ENCODE peak calls at places on chromosomes 3 and 15, in seven cellular contexts. One of them, this sample, is unnamed.

GRCh38 chr3:194732617-194733016 is 46.9 kb downstream of the FAM43A start:
- DNase-seq in adipocyte: no peak
- DNase-seq in effector memory CD4-positive, alpha-beta T cell: no peak
- DNase-seq in neural progenitor cell: no peak
- DNase-seq in NT2/D1: no peak
- DNase-seq in thoracic aorta: no peak
- DNase-seq in upper lobe of right lung: no peak
- DNase-seq in this sample: no peak

GRCh38 chr3:48268381-48268935 is 27.6 kb downstream of the ZNF589 start:
- DNase-seq in adipocyte: no peak
- DNase-seq in effector memory CD4-positive, alpha-beta T cell: peak; percentile 54
- DNase-seq in neural progenitor cell: no peak
- DNase-seq in NT2/D1: no peak
- DNase-seq in thoracic aorta: no peak
- DNase-seq in upper lobe of right lung: no peak
- DNase-seq in this sample: peak; percentile 89

GRCh38 chr3:9727041-9727595 is 4.4 kb upstream of the BRPF1 start:
- DNase-seq in adipocyte: no peak
- DNase-seq in effector memory CD4-positive, alpha-beta T cell: peak; percentile 44
- DNase-seq in neural progenitor cell: peak; percentile 69
- DNase-seq in NT2/D1: peak; percentile 50
- DNase-seq in thoracic aorta: no peak
- DNase-seq in upper lobe of right lung: no peak
- DNase-seq in this sample: no peak

GRCh38 chr15:63368503-63368902 is 13.1 kb downstream of the CA12 start:
- DNase-seq in adipocyte: no peak
- DNase-seq in effector memory CD4-positive, alpha-beta T cell: no peak
- DNase-seq in neural progenitor cell: no peak
- DNase-seq in NT2/D1: no peak
- DNase-seq in thoracic aorta: no peak
- DNase-seq in upper lobe of right lung: no peak
- DNase-seq in this sample: no peak

GRCh38 chr15:92078270-92078669 is 224.8 kb downstream of the SLCO3A1 start:
- DNase-seq in adipocyte: no peak
- DNase-seq in effector memory CD4-positive, alpha-beta T cell: no peak
- DNase-seq in neural progenitor cell: no peak
- DNase-seq in NT2/D1: no peak
- DNase-seq in thoracic aorta: no peak
- DNase-seq in upper lobe of right lung: no peak
- DNase-seq in this sample: no peak

GRCh38 chr3:55484741-55485207 is 2.3 kb downstream of the WNT5A start:
- DNase-seq in adipocyte: no peak
- DNase-seq in effector memory CD4-positive, alpha-beta T cell: no peak
- DNase-seq in neural progenitor cell: no peak
- DNase-seq in NT2/D1: no peak
- DNase-seq in thoracic aorta: no peak
- DNase-seq in upper lobe of right lung: no peak
- DNase-seq in this sample: no peak

GRCh38 chr3:65604863-65605526 is 433.7 kb downstream of the MAGI1 start:
- DNase-seq in adipocyte: peak; percentile 32
- DNase-seq in effector memory CD4-positive, alpha-beta T cell: no peak
- DNase-seq in neural progenitor cell: no peak
- DNase-seq in NT2/D1: no peak
- DNase-seq in thoracic aorta: no peak
- DNase-seq in upper lobe of right lung: no peak
- DNase-seq in this sample: no peak

GRCh38 chr3:109903100-109903499 is 565.8 kb upstream of the DPPA4 start:
- DNase-seq in adipocyte: no peak
- DNase-seq in effector memory CD4-positive, alpha-beta T cell: no peak
- DNase-seq in neural progenitor cell: no peak
- DNase-seq in NT2/D1: no peak
- DNase-seq in thoracic aorta: no peak
- DNase-seq in upper lobe of right lung: no peak
- DNase-seq in this sample: no peak

GRCh38 chr3:1082024-1082633 is 10.7 kb upstream of the CNTN6 start:
- DNase-seq in adipocyte: peak; percentile 3
- DNase-seq in effector memory CD4-positive, alpha-beta T cell: no peak
- DNase-seq in neural progenitor cell: peak; percentile 77
- DNase-seq in NT2/D1: peak; percentile 42
- DNase-seq in thoracic aorta: no peak
- DNase-seq in upper lobe of right lung: no peak
- DNase-seq in this sample: no peak

GRCh38 chr3:170429050-170429449 is 10.4 kb downstream of the CLDN11 start:
- DNase-seq in adipocyte: peak; percentile 56
- DNase-seq in effector memory CD4-positive, alpha-beta T cell: no peak
- DNase-seq in neural progenitor cell: peak; percentile 22
- DNase-seq in NT2/D1: no peak
- DNase-seq in thoracic aorta: no peak
- DNase-seq in upper lobe of right lung: no peak
- DNase-seq in this sample: no peak

GRCh38 chr15:32030795-32031194 is 480 bp downstream of the CHRNA7 start:
- DNase-seq in adipocyte: peak; percentile 2
- DNase-seq in effector memory CD4-positive, alpha-beta T cell: no peak
- DNase-seq in neural progenitor cell: peak; percentile 48
- DNase-seq in NT2/D1: no peak
- DNase-seq in thoracic aorta: no peak
- DNase-seq in upper lobe of right lung: peak; percentile 61
- DNase-seq in this sample: no peak

GRCh38 chr3:5572168-5572567 is 384.7 kb downstream of the EDEM1 start:
- DNase-seq in adipocyte: no peak
- DNase-seq in effector memory CD4-positive, alpha-beta T cell: no peak
- DNase-seq in neural progenitor cell: no peak
- DNase-seq in NT2/D1: no peak
- DNase-seq in thoracic aorta: no peak
- DNase-seq in upper lobe of right lung: no peak
- DNase-seq in this sample: no peak

GRCh38 chr3:11690863-11691833 is 47.4 kb upstream of the VGLL4 start:
- DNase-seq in adipocyte: peak; percentile 38
- DNase-seq in effector memory CD4-positive, alpha-beta T cell: no peak
- DNase-seq in neural progenitor cell: peak; percentile 7
- DNase-seq in NT2/D1: peak; percentile 16
- DNase-seq in thoracic aorta: no peak
- DNase-seq in upper lobe of right lung: no peak
- DNase-seq in this sample: no peak

GRCh38 chr15:89672221-89673161 is 6.7 kb downstream of the PLIN1 start:
- DNase-seq in adipocyte: peak; percentile 67
- DNase-seq in effector memory CD4-positive, alpha-beta T cell: no peak
- DNase-seq in neural progenitor cell: no peak
- DNase-seq in NT2/D1: no peak
- DNase-seq in thoracic aorta: no peak
- DNase-seq in upper lobe of right lung: no peak
- DNase-seq in this sample: no peak

GRCh38 chr15:24943361-24943760 is 11.4 kb upstream of the SNRPN start:
- DNase-seq in adipocyte: no peak
- DNase-seq in effector memory CD4-positive, alpha-beta T cell: no peak
- DNase-seq in neural progenitor cell: no peak
- DNase-seq in NT2/D1: no peak
- DNase-seq in thoracic aorta: no peak
- DNase-seq in upper lobe of right lung: no peak
- DNase-seq in this sample: no peak

GRCh38 chr3:132629928-132630327 is 29.7 kb downstream of the ACAD11 start:
- DNase-seq in adipocyte: peak; percentile 22
- DNase-seq in effector memory CD4-positive, alpha-beta T cell: no peak
- DNase-seq in neural progenitor cell: no peak
- DNase-seq in NT2/D1: no peak
- DNase-seq in thoracic aorta: no peak
- DNase-seq in upper lobe of right lung: no peak
- DNase-seq in this sample: no peak

GRCh38 chr15:41656188-41656587 is 4.0 kb upstream of the MGA start:
- DNase-seq in adipocyte: no peak
- DNase-seq in effector memory CD4-positive, alpha-beta T cell: no peak
- DNase-seq in neural progenitor cell: no peak
- DNase-seq in NT2/D1: no peak
- DNase-seq in thoracic aorta: no peak
- DNase-seq in upper lobe of right lung: no peak
- DNase-seq in this sample: no peak

GRCh38 chr3:139762307-139762706 is 84.5 kb upstream of the NMNAT3 start:
- DNase-seq in adipocyte: no peak
- DNase-seq in effector memory CD4-positive, alpha-beta T cell: no peak
- DNase-seq in neural progenitor cell: peak; percentile 6
- DNase-seq in NT2/D1: no peak
- DNase-seq in thoracic aorta: no peak
- DNase-seq in upper lobe of right lung: no peak
- DNase-seq in this sample: no peak

GRCh38 chr3:17194116-17194515 is 309.4 kb downstream of the PLCL2 start:
- DNase-seq in adipocyte: no peak
- DNase-seq in effector memory CD4-positive, alpha-beta T cell: no peak
- DNase-seq in neural progenitor cell: no peak
- DNase-seq in NT2/D1: no peak
- DNase-seq in thoracic aorta: no peak
- DNase-seq in upper lobe of right lung: no peak
- DNase-seq in this sample: no peak

GRCh38 chr3:46090161-46090591 is 62.9 kb upstream of the XCR1 start:
- DNase-seq in adipocyte: no peak
- DNase-seq in effector memory CD4-positive, alpha-beta T cell: no peak
- DNase-seq in neural progenitor cell: no peak
- DNase-seq in NT2/D1: no peak
- DNase-seq in thoracic aorta: no peak
- DNase-seq in upper lobe of right lung: no peak
- DNase-seq in this sample: no peak

GRCh38 chr3:35688826-35689225 is 49.5 kb downstream of the ARPP21 start:
- DNase-seq in adipocyte: no peak
- DNase-seq in effector memory CD4-positive, alpha-beta T cell: no peak
- DNase-seq in neural progenitor cell: no peak
- DNase-seq in NT2/D1: no peak
- DNase-seq in thoracic aorta: no peak
- DNase-seq in upper lobe of right lung: no peak
- DNase-seq in this sample: no peak

DNA sequence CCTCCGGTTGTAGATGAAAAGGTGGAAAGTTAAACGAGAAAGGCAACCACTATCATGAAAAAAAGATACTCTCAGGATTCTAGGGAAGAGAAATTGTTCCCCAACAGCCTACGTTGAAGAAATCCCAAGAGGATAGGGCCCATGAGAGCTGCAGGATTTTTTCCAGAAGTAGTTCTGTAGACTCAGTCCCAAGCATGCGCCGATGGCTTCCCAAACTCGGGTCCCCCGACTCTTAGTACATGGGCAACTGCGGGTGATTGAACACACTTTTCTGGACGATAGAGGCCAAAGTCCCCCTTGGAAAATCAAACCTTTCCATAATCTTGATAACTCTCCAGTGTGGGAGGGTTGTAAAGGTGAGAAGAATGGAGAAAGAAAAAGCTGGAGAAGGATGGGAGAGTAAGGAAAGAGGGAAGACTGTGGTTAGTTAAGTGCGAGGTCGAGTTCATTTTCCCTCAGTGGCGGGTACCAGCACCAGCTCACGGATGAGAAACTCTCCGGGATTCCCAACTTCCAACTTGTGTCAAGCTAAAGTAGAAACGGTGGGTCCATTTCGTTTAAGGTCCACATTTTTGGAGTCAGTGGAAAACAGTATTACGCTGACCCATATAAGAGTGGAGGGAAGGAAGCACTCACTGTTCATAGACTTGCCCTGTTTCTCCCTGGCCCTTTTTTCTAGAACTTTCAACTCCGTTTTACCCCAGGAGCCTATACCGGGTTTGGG is 14.6 kb downstream of the ZIC1 start:
- DNase-seq in adipocyte: no peak
- DNase-seq in effector memory CD4-positive, alpha-beta T cell: no peak
- DNase-seq in neural progenitor cell: peak; percentile 59
- DNase-seq in NT2/D1: no peak
- DNase-seq in thoracic aorta: no peak
- DNase-seq in upper lobe of right lung: no peak
- DNase-seq in this sample: no peak
- H3K27me3 ChIP-seq in adipocyte: peaks cover 73% of the 10 kb centered on the region
- H3K27me3 ChIP-seq in effector memory CD4-positive, alpha-beta T cell: peaks cover 27% of the 10 kb centered on the region
- H3K27me3 ChIP-seq in neural progenitor cell: peaks cover 100% of the 10 kb centered on the region
- H3K27me3 ChIP-seq in NT2/D1: peaks cover 92% of the 10 kb centered on the region
- H3K27me3 ChIP-seq in thoracic aorta: peaks cover 14% of the 10 kb centered on the region
- H3K27me3 ChIP-seq in upper lobe of right lung: peaks cover 94% of the 10 kb centered on the region
- H3K27me3 ChIP-seq in this sample: peaks cover 98% of the 10 kb centered on the region

GRCh38 chr3:74393426-74393825 is 221.0 kb downstream of the CNTN3 start:
- DNase-seq in adipocyte: no peak
- DNase-seq in effector memory CD4-positive, alpha-beta T cell: no peak
- DNase-seq in neural progenitor cell: no peak
- DNase-seq in NT2/D1: no peak
- DNase-seq in thoracic aorta: no peak
- DNase-seq in upper lobe of right lung: no peak
- DNase-seq in this sample: no peak
- H3K27me3 ChIP-seq in adipocyte: no peaks in the 10 kb centered on the region
- H3K27me3 ChIP-seq in effector memory CD4-positive, alpha-beta T cell: no peaks in the 10 kb centered on the region
- H3K27me3 ChIP-seq in neural progenitor cell: no peaks in the 10 kb centered on the region
- H3K27me3 ChIP-seq in NT2/D1: no peaks in the 10 kb centered on the region
- H3K27me3 ChIP-seq in thoracic aorta: no peaks in the 10 kb centered on the region
- H3K27me3 ChIP-seq in upper lobe of right lung: no peaks in the 10 kb centered on the region
- H3K27me3 ChIP-seq in this sample: no peaks in the 10 kb centered on the region

GRCh38 chr3:122958290-122958689 is 69.3 kb downstream of the SEMA5B start:
- DNase-seq in adipocyte: no peak
- DNase-seq in effector memory CD4-positive, alpha-beta T cell: no peak
- DNase-seq in neural progenitor cell: no peak
- DNase-seq in NT2/D1: no peak
- DNase-seq in thoracic aorta: no peak
- DNase-seq in upper lobe of right lung: no peak
- DNase-seq in this sample: no peak

GRCh38 chr3:122955916-122956684 is 71.5 kb downstream of the SEMA5B start:
- DNase-seq in adipocyte: no peak
- DNase-seq in effector memory CD4-positive, alpha-beta T cell: no peak
- DNase-seq in neural progenitor cell: no peak
- DNase-seq in NT2/D1: no peak
- DNase-seq in thoracic aorta: no peak
- DNase-seq in upper lobe of right lung: no peak
- DNase-seq in this sample: no peak

GRCh38 chr3:122956685-122957455 is 70.7 kb downstream of the SEMA5B start:
- DNase-seq in adipocyte: no peak
- DNase-seq in effector memory CD4-positive, alpha-beta T cell: no peak
- DNase-seq in neural progenitor cell: no peak
- DNase-seq in NT2/D1: no peak
- DNase-seq in thoracic aorta: no peak
- DNase-seq in upper lobe of right lung: no peak
- DNase-seq in this sample: no peak

GRCh38 chr3:122959339-122959738 is 68.2 kb downstream of the SEMA5B start:
- DNase-seq in adipocyte: no peak
- DNase-seq in effector memory CD4-positive, alpha-beta T cell: no peak
- DNase-seq in neural progenitor cell: no peak
- DNase-seq in NT2/D1: no peak
- DNase-seq in thoracic aorta: no peak
- DNase-seq in upper lobe of right lung: no peak
- DNase-seq in this sample: no peak

DNA sequence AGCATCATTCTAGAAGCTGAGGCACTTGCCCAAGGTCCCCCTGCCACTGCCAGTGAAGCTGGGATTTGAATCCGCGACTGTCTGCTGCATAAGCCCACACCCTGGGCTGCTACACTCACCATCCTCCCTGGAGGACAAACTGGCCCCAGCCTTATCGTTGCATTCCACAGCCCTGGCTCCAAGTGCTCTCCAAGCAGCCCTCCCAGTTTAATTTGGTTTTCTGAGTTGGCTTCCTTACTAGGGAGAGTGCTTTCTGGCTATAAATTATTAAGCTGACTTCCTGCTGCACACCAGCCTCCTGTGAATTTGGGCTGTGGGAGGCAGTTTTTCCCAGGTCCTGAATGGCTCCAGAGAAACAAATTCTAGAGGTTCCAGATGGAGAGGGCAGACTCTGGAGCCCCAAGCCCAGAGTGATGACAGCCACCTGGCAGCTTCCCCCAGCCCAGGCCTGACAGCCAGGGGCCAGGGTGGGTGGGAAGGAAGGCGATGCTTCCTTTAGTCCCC is 69.8 kb downstream of the SEMA5B start:
- DNase-seq in adipocyte: no peak
- DNase-seq in effector memory CD4-positive, alpha-beta T cell: no peak
- DNase-seq in neural progenitor cell: no peak
- DNase-seq in NT2/D1: no peak
- DNase-seq in thoracic aorta: no peak
- DNase-seq in upper lobe of right lung: peak; percentile 70
- DNase-seq in this sample: no peak
- H3K27me3 ChIP-seq in adipocyte: peaks cover 48% of the 10 kb centered on the region
- H3K27me3 ChIP-seq in effector memory CD4-positive, alpha-beta T cell: no peaks in the 10 kb centered on the region
- H3K27me3 ChIP-seq in neural progenitor cell: no peaks in the 10 kb centered on the region
- H3K27me3 ChIP-seq in NT2/D1: no peaks in the 10 kb centered on the region
- H3K27me3 ChIP-seq in thoracic aorta: no peaks in the 10 kb centered on the region
- H3K27me3 ChIP-seq in upper lobe of right lung: no peaks in the 10 kb centered on the region
- H3K27me3 ChIP-seq in this sample: no peaks in the 10 kb centered on the region

GRCh38 chr3:128949158-128949557 is 44.7 kb downstream of the CFAP92 start:
- DNase-seq in adipocyte: no peak
- DNase-seq in effector memory CD4-positive, alpha-beta T cell: no peak
- DNase-seq in neural progenitor cell: no peak
- DNase-seq in NT2/D1: no peak
- DNase-seq in thoracic aorta: no peak
- DNase-seq in upper lobe of right lung: no peak
- DNase-seq in this sample: no peak
- H3K27me3 ChIP-seq in adipocyte: peaks cover 6% of the 10 kb centered on the region
- H3K27me3 ChIP-seq in effector memory CD4-positive, alpha-beta T cell: no peaks in the 10 kb centered on the region
- H3K27me3 ChIP-seq in neural progenitor cell: no peaks in the 10 kb centered on the region
- H3K27me3 ChIP-seq in NT2/D1: no peaks in the 10 kb centered on the region
- H3K27me3 ChIP-seq in thoracic aorta: no peaks in the 10 kb centered on the region
- H3K27me3 ChIP-seq in upper lobe of right lung: no peaks in the 10 kb centered on the region
- H3K27me3 ChIP-seq in this sample: no peaks in the 10 kb centered on the region

This sample was measured in RWPE2.